ENCODE peak calls at places on chromosomes 7 and 10, in ten cellular contexts. Q is progenitor cell of endocrine pancreas; U is chondrocyte; Z is stimulated activated CD4-positive, alpha-beta T cell treated with anti-CD3 and anti-CD28 coated beads, Interleukin-1b, Interleukin-23, amount 100 ng/mL, for 24 hours; E is iPS-NIHi11; T is hippocampal formation; K is NCI-H1092 treated with DMSO at 0.1 percent for 48 hours; Y is HT1080; I is NCI-H1417; D is CD4-positive, alpha-beta memory T cell. M is an unnamed sample.

GRCh38 chr7:110841840-110842579 is 248.9 kb upstream of the LRRN3 start:
- DNase-seq in Q (no peak), U (no peak), Z (no peak), E (no peak), T (no peak), K (peak), Y (no peak), I (peak), D (no peak), M (no peak)

GRCh38 chr10:60914676-60915075 is 29.3 kb downstream of the RHOBTB1 start:
- DNase-seq in Q (no peak), U (no peak), Z (no peak), E (no peak), T (no peak), K (no peak), Y (no peak), I (no peak), D (no peak), M (no peak)

GRCh38 chr7:154789404-154789803 is 213.5 kb downstream of the PAXIP1 start:
- DNase-seq in Q (no peak), U (no peak), Z (no peak), E (no peak), T (peak), K (no peak), Y (peak), I (peak), D (no peak), M (peak)

GRCh38 chr7:98286093-98286525 is 4.6 kb downstream of the BRI3 start:
- DNase-seq in Q (no peak), U (no peak), Z (no peak), E (no peak), T (no peak), K (no peak), Y (peak), I (no peak), D (no peak), M (no peak)

GRCh38 chr10:60444494-60445064 is 54.9 kb upstream of the ANK3 start:
- DNase-seq in Q (no peak), U (no peak), Z (no peak), E (no peak), T (peak), K (peak), Y (no peak), I (peak), D (no peak), M (no peak)

GRCh38 chr10:62554632-62555199 is 180.5 kb downstream of the ZNF365 start:
- DNase-seq in Q (no peak), U (no peak), Z (no peak), E (peak), T (peak), K (no peak), Y (peak), I (peak), D (peak), M (peak)

GRCh38 chr10:60323171-60323570 is 66.5 kb downstream of the ANK3 start:
- DNase-seq in Q (no peak), U (no peak), Z (no peak), E (no peak), T (no peak), K (no peak), Y (no peak), I (no peak), D (no peak), M (no peak)

GRCh38 chr10:125001313-125002043 is 59.6 kb downstream of the ZRANB1 start:
- DNase-seq in Q (no peak), U (peak), Z (no peak), E (no peak), T (peak), K (no peak), Y (no peak), I (no peak), D (no peak), M (no peak)

GRCh38 chr10:124685251-124685650 is 58.9 kb downstream of the FAM53B start:
- DNase-seq in Q (no peak), U (no peak), Z (no peak), E (no peak), T (peak), K (no peak), Y (no peak), I (no peak), D (no peak), M (peak)

GRCh38 chr7:155584261-155584660 is 37.9 kb upstream of the CNPY1 start:
- DNase-seq in Q (no peak), U (peak), Z (no peak), E (no peak), T (no peak), K (no peak), Y (no peak), I (no peak), D (no peak), M (no peak)

GRCh38 chr10:69408318-69409175 is 8.2 kb downstream of the TACR2 start:
- DNase-seq in Q (peak), U (peak), Z (peak), E (peak), T (peak), K (peak), Y (peak), I (peak), D (peak), M (peak)

GRCh38 chr10:28280652-28281051 is 22.2 kb downstream of the MPP7 start:
- DNase-seq in Q (no peak), U (no peak), Z (no peak), E (no peak), T (no peak), K (no peak), Y (no peak), I (no peak), D (no peak), M (no peak)

GRCh38 chr10:63723320-63723719 is 202.1 kb downstream of the REEP3 start:
- DNase-seq in Q (no peak), U (no peak), Z (no peak), E (no peak), T (no peak), K (no peak), Y (no peak), I (no peak), D (no peak), M (no peak)

GRCh38 chr7:15081891-15082290 is 179.3 kb upstream of the DGKB start:
- DNase-seq in Q (no peak), U (no peak), Z (no peak), E (no peak), T (no peak), K (no peak), Y (no peak), I (no peak), D (no peak), M (no peak)

GRCh38 chr10:131730771-131731497 is 169.9 kb upstream of the PPP2R2D start:
- DNase-seq in Q (no peak), U (peak), Z (no peak), E (peak), T (no peak), K (no peak), Y (no peak), I (no peak), D (no peak), M (no peak)

GRCh38 chr10:44911081-44911540 is at the start of gene TMEM72:
- DNase-seq in Q (peak), U (no peak), Z (no peak), E (peak), T (no peak), K (no peak), Y (no peak), I (peak), D (no peak), M (no peak)

GRCh38 chr7:77327932-77328628 is 88.1 kb downstream of the GSAP start:
- DNase-seq in Q (no peak), U (no peak), Z (no peak), E (no peak), T (no peak), K (no peak), Y (peak), I (no peak), D (no peak), M (peak)

GRCh38 chr7:21140622-21141021 is 287.3 kb upstream of the SP4 start:
- DNase-seq in Q (no peak), U (no peak), Z (no peak), E (no peak), T (no peak), K (no peak), Y (no peak), I (no peak), D (no peak), M (no peak)

GRCh38 chr7:150944066-150945042 is 33.8 kb downstream of the KCNH2 start:
- DNase-seq in Q (no peak), U (peak), Z (no peak), E (no peak), T (no peak), K (no peak), Y (no peak), I (no peak), D (no peak), M (no peak)

GRCh38 chr7:37385787-37386186 is 62.9 kb downstream of the ELMO1 start:
- DNase-seq in Q (no peak), U (no peak), Z (no peak), E (no peak), T (no peak), K (no peak), Y (no peak), I (no peak), D (no peak), M (no peak)

GRCh38 chr7:155356323-155357105 is 58.8 kb downstream of the INSIG1 start:
- DNase-seq in Q (no peak), U (no peak), Z (no peak), E (peak), T (no peak), K (peak), Y (no peak), I (peak), D (no peak), M (peak)

GRCh38 chr10:71316081-71316785 is 2.8 kb upstream of the SLC29A3 start:
- DNase-seq in Q (no peak), U (no peak), Z (no peak), E (no peak), T (no peak), K (no peak), Y (no peak), I (no peak), D (no peak), M (peak)

GRCh38 chr7:88044069-88044468 is 110.0 kb downstream of the ADAM22 start:
- DNase-seq in Q (no peak), U (no peak), Z (no peak), E (no peak), T (no peak), K (no peak), Y (no peak), I (no peak), D (no peak), M (no peak)

GRCh38 chr7:133491846-133492652 is 239.2 kb downstream of the EXOC4 start:
- DNase-seq in Q (no peak), U (no peak), Z (no peak), E (no peak), T (no peak), K (no peak), Y (peak), I (no peak), D (no peak), M (no peak)

GRCh38 chr10:124643281-124644009 is 100.7 kb downstream of the FAM53B start:
- DNase-seq in Q (no peak), U (no peak), Z (no peak), E (no peak), T (no peak), K (peak), Y (no peak), I (peak), D (no peak), M (no peak)